ENCODE peak calls at places on chromosome 7, in four cellular contexts. O is Peyer's patch, T is spleen, L is tibial nerve. Z is an unnamed sample.

GRCh38 chr7:42151309-42151708 is 85.7 kb downstream of the GLI3 start:
- DNase-seq in O (no peak), T (no peak), L (no peak), Z (no peak)

GRCh38 chr7:20403356-20403755 is 72.7 kb downstream of the ITGB8 start:
- DNase-seq in T (no peak), L (peak; percentile 51), O (no peak), Z (no peak)

GRCh38 chr7:116356979-116357378 is 142.6 kb upstream of the CAV2 start:
- DNase-seq in T (no peak), O (no peak), L (no peak), Z (no peak)

GRCh38 chr7:68433462-68433861 is 1164.8 kb upstream of the AUTS2 start:
- DNase-seq in L (no peak), T (no peak), O (no peak), Z (no peak)

GRCh38 chr7:105769951-105770628 is 106.3 kb downstream of the ATXN7L1 start:
- DNase-seq in T (peak; percentile 35), L (no peak), O (no peak), Z (no peak)

GRCh38 chr7:130994378-130995115 is 260.5 kb upstream of the KLF14 start:
- DNase-seq in L (peak; percentile 55), T (no peak), O (no peak), Z (no peak)

GRCh38 chr7:91503934-91504575 is 239.8 kb downstream of the FZD1 start:
- DNase-seq in L (no peak), T (no peak), O (no peak), Z (no peak)

GRCh38 chr7:18895456-18895855 is 222.0 kb downstream of the TWIST1 start:
- DNase-seq in L (no peak), T (no peak), O (no peak), Z (peak; percentile 69)

GRCh38 chr7:151113344-151114150 is 27.3 kb downstream of the AGAP3 start:
- DNase-seq in T (no peak), L (no peak), O (no peak), Z (peak; percentile 93)

GRCh38 chr7:43884209-43884608 is 14.9 kb upstream of the MRPS24 start:
- DNase-seq in O (no peak), T (no peak), L (no peak), Z (no peak)

GRCh38 chr7:151327659-151328058 is 14.0 kb upstream of the NUB1 start:
- DNase-seq in T (no peak), O (no peak), L (no peak), Z (no peak)

GRCh38 chr7:29806131-29806792 is at the start of gene WIPF3:
- DNase-seq in T (no peak), L (no peak), O (peak; percentile 54), Z (no peak)

GRCh38 chr7:40221836-40222235 is 87.0 kb downstream of the SUGCT start:
- DNase-seq in L (no peak), O (no peak), T (no peak), Z (peak; percentile 92)

DNA sequence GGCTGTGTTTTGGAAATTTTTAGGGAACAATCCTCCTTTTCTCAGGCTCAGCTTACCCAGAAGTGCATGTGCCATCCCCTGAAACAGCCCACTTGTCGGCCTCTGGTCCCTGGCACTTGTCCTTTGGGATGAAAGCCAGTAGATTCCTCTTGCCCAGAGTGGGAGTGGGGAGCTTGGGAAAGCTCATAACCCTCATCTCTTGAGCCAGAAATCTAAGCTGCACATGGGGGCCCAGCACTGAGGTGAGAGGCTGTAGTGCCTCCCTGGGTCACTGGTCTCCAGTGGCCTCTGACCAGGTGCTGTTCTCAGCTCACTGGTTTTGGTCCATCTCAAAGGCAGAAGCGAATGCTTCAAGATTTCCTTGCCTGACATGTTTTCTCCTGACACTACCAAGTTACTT is 150.3 kb downstream of the RNF216 start:
- DNase-seq in L (no peak), T (peak; percentile 15), O (no peak), Z (no peak)
- H3K27ac ChIP-seq in L (no peak overlapping the region), T (no peak overlapping the region), O (no peak overlapping the region), Z (peak overlapping the region; percentile 22)

GRCh38 chr7:27199820-27200760 is at the start of gene HOXA13:
- DNase-seq in T (peak; percentile 76), L (peak; percentile 12), O (no peak), Z (no peak)
- TF ChIP-seq CTCF in T (no peak), L (no peak), O (no peak), Z (no peak)

DNA sequence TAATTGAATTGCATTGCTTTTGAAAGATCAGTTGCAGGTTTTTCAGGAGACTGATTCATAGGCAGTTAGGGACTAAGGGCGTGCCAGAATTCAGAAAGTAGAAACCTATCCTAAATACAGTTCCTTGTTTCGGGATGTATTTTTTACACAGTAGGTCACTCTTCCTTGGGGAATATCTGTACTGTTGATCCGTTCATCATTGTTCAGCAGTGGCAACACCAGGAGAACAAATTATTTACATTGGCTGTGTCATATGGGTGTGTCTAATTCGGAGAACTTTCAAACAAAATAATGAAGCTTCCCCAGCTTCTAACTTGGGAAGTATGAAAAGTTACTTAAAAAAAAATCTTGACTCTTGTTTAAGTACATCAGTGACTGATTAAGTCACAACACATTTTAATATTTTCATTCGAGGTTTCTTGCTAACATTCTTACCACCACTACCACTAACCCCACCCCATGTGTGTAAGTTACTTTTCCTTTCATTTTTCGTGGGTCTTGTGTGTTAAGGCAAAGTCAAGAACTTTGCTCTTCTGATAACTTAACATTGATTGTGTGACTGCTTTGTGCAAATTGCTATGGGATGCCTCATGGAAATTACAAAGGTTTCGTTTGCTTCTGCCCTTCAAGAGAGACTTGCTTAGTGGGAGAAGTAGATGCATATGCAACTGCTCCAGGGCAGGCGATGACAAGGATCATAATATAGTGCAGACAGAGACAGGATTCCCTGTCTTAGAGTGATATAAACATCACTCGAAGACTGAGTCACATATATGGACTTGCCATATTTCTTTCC is 43.8 kb upstream of the RPA3 start:
- DNase-seq in O (no peak), T (no peak), L (no peak), Z (peak; percentile 51)
- H3K27ac ChIP-seq in O (peak overlapping the region; percentile 81), T (peak overlapping the region; percentile 37), L (peak overlapping the region; percentile 66), Z (peak overlapping the region; percentile 59)

GRCh38 chr7:158732483-158733219 is 28.0 kb upstream of the NCAPG2 start:
- DNase-seq in O (no peak), L (no peak), T (no peak), Z (no peak)
- TF ChIP-seq CTCF in O (no peak), L (no peak), T (no peak), Z (no peak)

GRCh38 chr7:5626456-5626855 is 155.0 kb downstream of the RNF216 start:
- DNase-seq in T (peak; percentile 23), L (no peak), O (no peak), Z (no peak)
- H3K27ac ChIP-seq in T (no peak overlapping the region), L (no peak overlapping the region), O (no peak overlapping the region), Z (peak overlapping the region; percentile 5)

DNA sequence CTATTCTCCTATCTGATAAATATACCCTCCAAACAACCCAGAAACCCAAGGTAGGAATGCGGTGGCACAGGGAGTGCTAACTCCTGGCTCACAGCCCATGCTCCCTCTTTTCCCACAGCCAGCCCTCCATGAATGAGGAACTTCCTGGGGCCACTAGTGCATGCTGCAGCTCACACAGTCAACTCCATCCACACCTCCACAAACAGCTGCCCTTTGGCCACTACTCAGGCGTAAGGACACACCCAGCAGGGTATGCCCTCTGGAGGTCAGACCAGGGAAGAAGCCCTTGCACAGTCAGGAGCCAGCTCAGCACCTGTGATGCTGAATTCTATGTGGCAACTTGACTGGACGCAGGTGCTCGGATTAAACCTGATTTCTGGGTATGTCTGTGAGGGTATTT is 85.2 kb upstream of the PIK3CG start:
- DNase-seq in O (peak; percentile 82), T (no peak), L (no peak), Z (no peak)
- TF ChIP-seq CTCF in O (peak; percentile 59), T (no peak), L (no peak), Z (peak; percentile 25)

GRCh38 chr7:117479480-117480224 is at the start of gene CFTR:
- DNase-seq in O (peak; percentile 60), L (no peak), T (no peak), Z (no peak)
- H3K27ac ChIP-seq in O (peak within 1 kb of the TSS; percentile 86), L (peak within 1 kb of the TSS; percentile 28), T (no peak within 1 kb of the TSS), Z (no peak within 1 kb of the TSS)

DNA sequence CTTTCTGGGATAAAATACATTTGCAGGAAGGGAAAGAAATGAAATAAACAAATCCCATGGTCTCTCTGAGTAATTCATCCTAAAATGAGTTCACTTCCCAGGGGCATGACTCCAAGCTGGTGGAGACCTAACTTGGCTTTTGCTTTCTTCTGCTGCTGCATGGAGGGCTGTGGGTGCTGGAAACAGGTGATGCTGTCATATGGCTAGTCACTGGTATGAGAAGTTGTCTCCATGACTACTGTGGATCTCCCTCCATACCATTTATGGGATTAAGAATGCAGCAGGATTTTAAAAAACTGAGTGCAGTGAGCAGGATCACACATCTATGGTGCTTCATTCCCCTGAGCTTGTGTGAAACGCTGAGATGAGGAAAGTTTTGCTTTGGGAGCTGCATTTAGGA is 534.5 kb downstream of the AUTS2 start:
- DNase-seq in T (no peak), O (no peak), L (no peak), Z (no peak)
- TF ChIP-seq CTCF in T (no peak), O (no peak), L (no peak), Z (no peak)

Z was measured in foreskin keratinocyte.